ENCODE peak calls at places on chromosomes 6 and 20, in six cellular contexts. One of them, this sample, is unnamed.

GRCh38 chr6:144712541-144712940 is 427.4 kb downstream of the UTRN start:
- DNase-seq in H1: no peak
- DNase-seq in IMR-90: peak
- DNase-seq in trophoblast cell: no peak
- DNase-seq in neuronal stem cell: no peak
- DNase-seq in mesenchymal stem cell: no peak
- DNase-seq in this sample: no peak

GRCh38 chr20:20528896-20529295 is 161.0 kb downstream of the INSM1 start:
- DNase-seq in neuronal stem cell: no peak
- DNase-seq in trophoblast cell: no peak
- DNase-seq in H1: no peak
- DNase-seq in mesenchymal stem cell: peak
- DNase-seq in IMR-90: no peak
- DNase-seq in this sample: peak

GRCh38 chr20:38209054-38209675 is 44.1 kb upstream of the TGM2 start:
- DNase-seq in neuronal stem cell: no peak
- DNase-seq in mesenchymal stem cell: peak
- DNase-seq in H1: no peak
- DNase-seq in IMR-90: no peak
- DNase-seq in trophoblast cell: no peak
- DNase-seq in this sample: no peak

GRCh38 chr6:148760143-148760505 is 13.3 kb downstream of the UST start:
- DNase-seq in IMR-90: no peak
- DNase-seq in H1: no peak
- DNase-seq in mesenchymal stem cell: no peak
- DNase-seq in neuronal stem cell: no peak
- DNase-seq in trophoblast cell: no peak
- DNase-seq in this sample: no peak

GRCh38 chr20:50038169-50038568 is 55.4 kb downstream of the SNAI1 start:
- DNase-seq in neuronal stem cell: no peak
- DNase-seq in H1: no peak
- DNase-seq in mesenchymal stem cell: no peak
- DNase-seq in trophoblast cell: no peak
- DNase-seq in IMR-90: no peak
- DNase-seq in this sample: no peak

GRCh38 chr20:34632870-34633452 is 43.9 kb downstream of the PIGU start:
- DNase-seq in IMR-90: no peak
- DNase-seq in trophoblast cell: no peak
- DNase-seq in mesenchymal stem cell: no peak
- DNase-seq in neuronal stem cell: no peak
- DNase-seq in H1: no peak
- DNase-seq in this sample: no peak

GRCh38 chr6:24477070-24477469 is 12.3 kb downstream of the GPLD1 start:
- DNase-seq in IMR-90: no peak
- DNase-seq in H1: no peak
- DNase-seq in neuronal stem cell: no peak
- DNase-seq in trophoblast cell: no peak
- DNase-seq in mesenchymal stem cell: no peak
- DNase-seq in this sample: no peak

GRCh38 chr20:1776608-1777475 is 118.4 kb upstream of the SIRPA start:
- DNase-seq in IMR-90: peak
- DNase-seq in trophoblast cell: peak
- DNase-seq in H1: peak
- DNase-seq in neuronal stem cell: peak
- DNase-seq in mesenchymal stem cell: peak
- DNase-seq in this sample: peak

GRCh38 chr20:24969203-24970029 is 20.3 kb downstream of the CST7 start:
- DNase-seq in mesenchymal stem cell: no peak
- DNase-seq in trophoblast cell: no peak
- DNase-seq in IMR-90: no peak
- DNase-seq in neuronal stem cell: no peak
- DNase-seq in H1: peak
- DNase-seq in this sample: no peak

GRCh38 chr6:32718879-32719278 is 22.3 kb upstream of the HLA-DQA2 start:
- DNase-seq in trophoblast cell: no peak
- DNase-seq in mesenchymal stem cell: no peak
- DNase-seq in IMR-90: no peak
- DNase-seq in neuronal stem cell: no peak
- DNase-seq in H1: no peak
- DNase-seq in this sample: no peak

GRCh38 chr6:163592872-163593271 is 178.4 kb downstream of the QKI start:
- DNase-seq in H1: no peak
- DNase-seq in mesenchymal stem cell: no peak
- DNase-seq in trophoblast cell: no peak
- DNase-seq in neuronal stem cell: no peak
- DNase-seq in IMR-90: no peak
- DNase-seq in this sample: no peak

GRCh38 chr6:33909737-33910136 is 105.9 kb upstream of the MLN start:
- DNase-seq in mesenchymal stem cell: no peak
- DNase-seq in neuronal stem cell: no peak
- DNase-seq in trophoblast cell: no peak
- DNase-seq in H1: no peak
- DNase-seq in IMR-90: no peak
- DNase-seq in this sample: no peak

GRCh38 chr6:140537211-140537610 is 1162.8 kb upstream of the CITED2 start:
- DNase-seq in neuronal stem cell: no peak
- DNase-seq in IMR-90: peak
- DNase-seq in mesenchymal stem cell: peak
- DNase-seq in H1: no peak
- DNase-seq in trophoblast cell: peak
- DNase-seq in this sample: peak

GRCh38 chr20:19397676-19398075 is 185.2 kb downstream of the SLC24A3 start:
- DNase-seq in H1: no peak
- DNase-seq in IMR-90: no peak
- DNase-seq in mesenchymal stem cell: no peak
- DNase-seq in trophoblast cell: no peak
- DNase-seq in neuronal stem cell: no peak
- DNase-seq in this sample: peak

GRCh38 chr6:138517635-138518034 is 18.3 kb upstream of the NHSL1 start:
- DNase-seq in trophoblast cell: peak
- DNase-seq in mesenchymal stem cell: peak
- DNase-seq in H1: peak
- DNase-seq in IMR-90: peak
- DNase-seq in neuronal stem cell: no peak
- DNase-seq in this sample: peak

GRCh38 chr6:52376763-52377162 is 14.8 kb downstream of the PAQR8 start:
- DNase-seq in H1: no peak
- DNase-seq in neuronal stem cell: no peak
- DNase-seq in mesenchymal stem cell: no peak
- DNase-seq in trophoblast cell: no peak
- DNase-seq in IMR-90: no peak
- DNase-seq in this sample: no peak

GRCh38 chr6:50815436-50816114 is 3.1 kb upstream of the TFAP2B start:
- DNase-seq in IMR-90: peak
- DNase-seq in trophoblast cell: no peak
- DNase-seq in neuronal stem cell: no peak
- DNase-seq in H1: no peak
- DNase-seq in mesenchymal stem cell: peak
- DNase-seq in this sample: no peak

GRCh38 chr6:140909620-140910019 is 1223.1 kb upstream of the GJE1 start:
- DNase-seq in H1: no peak
- DNase-seq in trophoblast cell: no peak
- DNase-seq in neuronal stem cell: no peak
- DNase-seq in IMR-90: peak
- DNase-seq in mesenchymal stem cell: no peak
- DNase-seq in this sample: no peak

GRCh38 chr6:87929843-87930288 is 117.8 kb upstream of the SPACA1 start:
- DNase-seq in trophoblast cell: peak
- DNase-seq in H1: peak
- DNase-seq in neuronal stem cell: peak
- DNase-seq in mesenchymal stem cell: peak
- DNase-seq in IMR-90: peak
- DNase-seq in this sample: peak

GRCh38 chr20:8854566-8854965 is 214.3 kb upstream of the PLCB4 start:
- DNase-seq in mesenchymal stem cell: peak
- DNase-seq in trophoblast cell: no peak
- DNase-seq in neuronal stem cell: no peak
- DNase-seq in IMR-90: peak
- DNase-seq in H1: no peak
- DNase-seq in this sample: peak

GRCh38 chr6:158039178-158039557 is 57.5 kb downstream of the SYNJ2 start:
- DNase-seq in H1: no peak
- DNase-seq in IMR-90: peak
- DNase-seq in mesenchymal stem cell: peak
- DNase-seq in trophoblast cell: peak
- DNase-seq in neuronal stem cell: no peak
- DNase-seq in this sample: peak

GRCh38 chr6:99178168-99178567 is 171.3 kb downstream of the FAXC start:
- DNase-seq in trophoblast cell: peak
- DNase-seq in neuronal stem cell: no peak
- DNase-seq in IMR-90: no peak
- DNase-seq in H1: no peak
- DNase-seq in mesenchymal stem cell: no peak
- DNase-seq in this sample: peak

GRCh38 chr6:1164600-1164999 is 147.3 kb upstream of the FOXQ1 start:
- DNase-seq in trophoblast cell: no peak
- DNase-seq in neuronal stem cell: no peak
- DNase-seq in mesenchymal stem cell: no peak
- DNase-seq in IMR-90: no peak
- DNase-seq in H1: no peak
- DNase-seq in this sample: no peak

DNA sequence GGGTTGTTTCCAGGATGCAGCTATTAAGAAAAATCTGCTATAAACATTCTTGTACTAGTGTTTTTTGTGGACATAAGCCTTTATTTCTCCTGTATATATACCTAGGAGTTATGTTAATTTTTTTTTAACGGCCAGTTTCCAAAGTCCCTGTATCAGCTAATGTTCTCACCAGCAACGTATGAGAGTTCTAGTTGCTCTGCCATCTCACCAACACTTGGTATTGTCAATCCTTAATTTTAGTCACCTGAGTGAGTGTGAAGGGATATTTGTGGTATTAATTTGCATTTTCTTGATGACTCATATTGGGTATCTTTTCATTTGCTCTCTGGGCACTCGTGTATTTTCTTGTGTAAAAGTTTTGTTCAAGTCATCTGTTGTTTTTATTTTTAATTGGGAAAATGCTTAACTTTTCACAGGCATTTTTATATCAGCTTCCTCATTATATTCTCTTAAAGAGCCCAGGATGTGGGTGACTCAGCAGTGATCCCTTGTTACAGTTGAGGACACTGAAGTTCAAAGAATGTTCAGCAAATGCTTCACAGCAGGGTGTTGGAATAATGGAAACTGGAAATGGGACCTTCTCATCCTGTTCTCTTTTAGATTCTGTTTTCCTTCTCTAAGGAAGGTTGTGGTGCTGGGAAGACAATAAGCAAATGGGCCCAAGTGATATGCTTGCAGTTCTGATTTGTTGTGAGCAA is 211.7 kb upstream of the PRND start:
- DNase-seq in mesenchymal stem cell: no peak
- DNase-seq in H1: no peak
- DNase-seq in trophoblast cell: no peak
- DNase-seq in IMR-90: peak
- DNase-seq in neuronal stem cell: no peak
- DNase-seq in this sample: no peak
- H4K8ac ChIP-seq in mesenchymal stem cell: no peak
- H4K8ac ChIP-seq in H1: no peak
- H4K8ac ChIP-seq in trophoblast cell: no peak
- H4K8ac ChIP-seq in IMR-90: peak
- H4K8ac ChIP-seq in neuronal stem cell: no peak
- H4K8ac ChIP-seq in this sample: no peak

GRCh38 chr6:44662461-44663121 is 275.1 kb downstream of the CDC5L start:
- DNase-seq in neuronal stem cell: peak
- DNase-seq in H1: peak
- DNase-seq in trophoblast cell: peak
- DNase-seq in mesenchymal stem cell: no peak
- DNase-seq in IMR-90: no peak
- DNase-seq in this sample: peak
- H3K18ac ChIP-seq in neuronal stem cell: peak
- H3K18ac ChIP-seq in H1: peak
- H3K18ac ChIP-seq in trophoblast cell: peak
- H3K18ac ChIP-seq in mesenchymal stem cell: peak
- H3K18ac ChIP-seq in IMR-90: no peak
- H3K18ac ChIP-seq in this sample: peak

GRCh38 chr6:143549630-143550268 is 38.2 kb upstream of the FUCA2 start:
- DNase-seq in neuronal stem cell: no peak
- DNase-seq in mesenchymal stem cell: no peak
- DNase-seq in IMR-90: no peak
- DNase-seq in H1: no peak
- DNase-seq in trophoblast cell: no peak
- DNase-seq in this sample: no peak

GRCh38 chr6:143555582-143555981 is 44.1 kb upstream of the FUCA2 start:
- DNase-seq in neuronal stem cell: no peak
- DNase-seq in H1: no peak
- DNase-seq in trophoblast cell: no peak
- DNase-seq in IMR-90: no peak
- DNase-seq in mesenchymal stem cell: no peak
- DNase-seq in this sample: peak

GRCh38 chr6:143555071-143555492 is 43.6 kb upstream of the FUCA2 start:
- DNase-seq in H1: no peak
- DNase-seq in trophoblast cell: no peak
- DNase-seq in mesenchymal stem cell: no peak
- DNase-seq in IMR-90: no peak
- DNase-seq in neuronal stem cell: no peak
- DNase-seq in this sample: no peak

GRCh38 chr6:143556529-143556928 is 45.0 kb upstream of the FUCA2 start:
- DNase-seq in H1: peak
- DNase-seq in IMR-90: peak
- DNase-seq in mesenchymal stem cell: peak
- DNase-seq in neuronal stem cell: no peak
- DNase-seq in trophoblast cell: no peak
- DNase-seq in this sample: peak

DNA sequence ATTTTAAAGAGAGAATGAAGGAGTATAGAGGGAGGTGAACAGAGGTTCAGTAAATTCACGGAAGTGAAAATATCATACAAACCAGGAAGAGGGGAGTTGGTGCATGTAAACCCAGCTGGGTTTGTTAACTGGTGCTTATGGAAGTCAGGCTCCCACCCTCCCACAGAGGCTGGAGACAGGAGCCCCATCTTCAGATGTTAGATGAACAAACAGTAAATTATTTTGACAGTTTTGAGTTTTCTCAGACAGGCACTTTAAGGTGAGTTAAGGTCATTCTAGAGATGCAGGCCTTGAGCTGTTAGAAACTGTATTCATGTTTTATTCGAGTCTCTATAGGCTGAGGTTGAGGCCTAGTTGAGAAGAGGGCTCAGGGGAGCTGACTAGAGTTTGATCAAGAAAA is 41.8 kb upstream of the FUCA2 start:
- DNase-seq in mesenchymal stem cell: no peak
- DNase-seq in H1: no peak
- DNase-seq in neuronal stem cell: no peak
- DNase-seq in IMR-90: no peak
- DNase-seq in trophoblast cell: no peak
- DNase-seq in this sample: no peak
- H3K27ac ChIP-seq in mesenchymal stem cell: no peak
- H3K27ac ChIP-seq in H1: no peak
- H3K27ac ChIP-seq in neuronal stem cell: no peak
- H3K27ac ChIP-seq in IMR-90: no peak
- H3K27ac ChIP-seq in trophoblast cell: no peak
- H3K27ac ChIP-seq in this sample: no peak

DNA sequence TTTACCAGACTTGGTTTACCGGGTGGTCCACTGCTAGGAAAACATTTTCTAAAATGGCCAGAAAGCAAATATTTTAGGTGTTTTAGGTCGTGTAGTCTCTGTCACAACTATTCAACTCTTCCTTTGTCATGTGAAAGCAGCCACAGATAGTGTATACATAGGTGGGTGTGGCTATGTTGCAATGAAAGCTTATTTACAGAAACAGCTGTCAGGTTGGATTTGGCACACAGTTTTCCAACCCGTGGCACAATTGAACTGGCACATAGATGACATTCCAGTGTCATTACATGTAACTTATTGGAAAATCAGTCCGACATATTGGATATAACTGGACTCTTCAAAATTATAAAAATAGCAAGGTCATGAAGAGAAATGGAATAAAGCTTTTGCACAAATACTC is 68.9 kb upstream of the KCNQ5 start:
- DNase-seq in mesenchymal stem cell: peak
- DNase-seq in H1: no peak
- DNase-seq in trophoblast cell: no peak
- DNase-seq in IMR-90: peak
- DNase-seq in neuronal stem cell: no peak
- DNase-seq in this sample: no peak
- H4K8ac ChIP-seq in mesenchymal stem cell: no peak
- H4K8ac ChIP-seq in H1: no peak
- H4K8ac ChIP-seq in trophoblast cell: no peak
- H4K8ac ChIP-seq in IMR-90: peak
- H4K8ac ChIP-seq in neuronal stem cell: no peak
- H4K8ac ChIP-seq in this sample: no peak

This sample was measured in mesendoderm.